ENCODE peak calls at places on chromosomes 6 and 20, in four cellular contexts. Y is HS-27A, C is SW480, K is SK-N-DZ. I is an unnamed sample.
A peak's percentile ranks its signal among the peaks of the same experiment; 100 is the strongest.

GRCh38 chr6:142816024-142816423 is 129.0 kb downstream of the HIVEP2 start:
- DNase-seq in K (no peak), Y (no peak), C (no peak), I (no peak)

GRCh38 chr6:125797934-125798444 is 7.2 kb downstream of the NCOA7 start:
- DNase-seq in C (no peak), K (no peak), Y (no peak), I (no peak)

GRCh38 chr6:169244684-169245383 is 8.8 kb downstream of the THBS2 start:
- DNase-seq in Y (no peak), C (no peak), K (no peak), I (no peak)

GRCh38 chr6:280775-281468 is 11.4 kb upstream of the DUSP22 start:
- DNase-seq in K (no peak), C (no peak), Y (no peak), I (no peak)

GRCh38 chr6:134464690-134465411 is 146.9 kb upstream of the SGK1 start:
- DNase-seq in C (no peak), K (no peak), Y (no peak), I (no peak)

GRCh38 chr6:3318226-3318625 is 59.5 kb downstream of the PSMG4 start:
- DNase-seq in K (no peak), Y (no peak), C (no peak), I (no peak)

GRCh38 chr6:11202513-11203305 is 29.8 kb downstream of the NEDD9 start:
- DNase-seq in Y (no peak), C (peak; percentile 3), K (no peak), I (no peak)

GRCh38 chr6:107668826-107669474 is 155.2 kb downstream of the SCML4 start:
- DNase-seq in K (no peak), Y (no peak), C (no peak), I (no peak)

GRCh38 chr6:166904101-166904746 is 52.1 kb downstream of the RNASET2 start:
- DNase-seq in Y (no peak), C (no peak), K (peak; percentile 54), I (no peak)

GRCh38 chr20:11338506-11339306 is 579.0 kb upstream of the BTBD3 start:
- DNase-seq in K (no peak), Y (no peak), C (no peak), I (no peak)

GRCh38 chr6:121247386-121247785 is 86.9 kb downstream of the TBC1D32 start:
- DNase-seq in K (no peak), C (no peak), Y (no peak), I (no peak)

GRCh38 chr6:88785478-88785877 is 177.9 kb downstream of the RNGTT start:
- DNase-seq in C (no peak), K (no peak), Y (no peak), I (no peak)

GRCh38 chr20:31476648-31477220 is 1.6 kb downstream of the REM1 start:
- DNase-seq in K (no peak), C (no peak), Y (no peak), I (no peak)

GRCh38 chr20:59618131-59618530 is 13.8 kb downstream of the PHACTR3 start:
- DNase-seq in C (no peak), K (no peak), Y (no peak), I (peak; percentile 41)

GRCh38 chr6:73516712-73517489 is 3.9 kb downstream of the EEF1A1 start:
- DNase-seq in Y (no peak), C (peak; percentile 4), K (no peak), I (no peak)

GRCh38 chr20:12723811-12724210 is 285.0 kb upstream of the SPTLC3 start:
- DNase-seq in C (no peak), K (no peak), Y (no peak), I (no peak)

I was measured in SK-N-SH.